ENCODE peak calls at places on chromosomes 1 and 21, in four cellular contexts. One of them, this sample, is unnamed.

GRCh38 chr1:182111496-182111895 is 50.0 kb upstream of the ZNF648 start:
- DNase-seq in HepG2: no peak
- DNase-seq in H1: peak
- DNase-seq in GM12878: no peak
- DNase-seq in this sample: no peak

GRCh38 chr1:8825985-8826481 is 8.6 kb upstream of the RERE start:
- DNase-seq in HepG2: no peak
- DNase-seq in H1: no peak
- DNase-seq in GM12878: no peak
- DNase-seq in this sample: no peak

GRCh38 chr1:5988596-5989285 is 3.5 kb downstream of the NPHP4 start:
- DNase-seq in HepG2: no peak
- DNase-seq in H1: no peak
- DNase-seq in GM12878: no peak
- DNase-seq in this sample: no peak

GRCh38 chr1:159079518-159079917 is 3.0 kb upstream of the AIM2 start:
- DNase-seq in HepG2: no peak
- DNase-seq in H1: no peak
- DNase-seq in GM12878: no peak
- DNase-seq in this sample: no peak

GRCh38 chr1:227763246-227764018 is 28.2 kb downstream of the SNAP47 start:
- DNase-seq in HepG2: no peak
- DNase-seq in H1: no peak
- DNase-seq in GM12878: no peak
- DNase-seq in this sample: no peak

GRCh38 chr1:9289090-9289534 is 3.6 kb upstream of the SPSB1 start:
- DNase-seq in HepG2: peak
- DNase-seq in H1: peak
- DNase-seq in GM12878: peak
- DNase-seq in this sample: peak

GRCh38 chr1:47791879-47792608 is 205.1 kb downstream of the TRABD2B start:
- DNase-seq in HepG2: no peak
- DNase-seq in H1: no peak
- DNase-seq in GM12878: no peak
- DNase-seq in this sample: no peak

GRCh38 chr21:38114717-38115333 is 142.0 kb upstream of the KCNJ15 start:
- DNase-seq in HepG2: no peak
- DNase-seq in H1: no peak
- DNase-seq in GM12878: no peak
- DNase-seq in this sample: no peak

GRCh38 chr1:89919174-89919573 is 75.7 kb upstream of the ZNF326 start:
- DNase-seq in HepG2: no peak
- DNase-seq in H1: no peak
- DNase-seq in GM12878: no peak
- DNase-seq in this sample: no peak

GRCh38 chr1:53777272-53777671 is 38.3 kb upstream of the GLIS1 start:
- DNase-seq in HepG2: no peak
- DNase-seq in H1: no peak
- DNase-seq in GM12878: no peak
- DNase-seq in this sample: no peak

GRCh38 chr1:52054496-52055065 is 410 bp downstream of the TXNDC12 start:
- DNase-seq in HepG2: no peak
- DNase-seq in H1: no peak
- DNase-seq in GM12878: no peak
- DNase-seq in this sample: no peak

GRCh38 chr1:234217316-234217840 is 155.9 kb upstream of the COA6 start:
- DNase-seq in HepG2: no peak
- DNase-seq in H1: no peak
- DNase-seq in GM12878: no peak
- DNase-seq in this sample: no peak

GRCh38 chr1:219837274-219837993 is 90.9 kb downstream of the SLC30A10 start:
- DNase-seq in HepG2: peak
- DNase-seq in H1: no peak
- DNase-seq in GM12878: no peak
- DNase-seq in this sample: peak

GRCh38 chr1:241551759-241552638 is 19.8 kb downstream of the KMO start:
- DNase-seq in HepG2: no peak
- DNase-seq in H1: no peak
- DNase-seq in GM12878: peak
- DNase-seq in this sample: no peak

GRCh38 chr1:92784051-92784638 is 763 bp downstream of the EVI5 start:
- DNase-seq in HepG2: peak
- DNase-seq in H1: no peak
- DNase-seq in GM12878: peak
- DNase-seq in this sample: no peak

GRCh38 chr1:14149431-14149830 is 449.1 kb upstream of the KAZN start:
- DNase-seq in HepG2: no peak
- DNase-seq in H1: no peak
- DNase-seq in GM12878: no peak
- DNase-seq in this sample: no peak

GRCh38 chr1:209705033-209705589 is 465 bp downstream of the HSD11B1 start:
- DNase-seq in HepG2: no peak
- DNase-seq in H1: no peak
- DNase-seq in GM12878: no peak
- DNase-seq in this sample: no peak

GRCh38 chr1:223726380-223727001 is 14.2 kb downstream of the CAPN2 start:
- DNase-seq in HepG2: no peak
- DNase-seq in H1: peak
- DNase-seq in GM12878: peak
- DNase-seq in this sample: peak

GRCh38 chr21:37045556-37045955 is 27.3 kb downstream of the PIGP start:
- DNase-seq in HepG2: no peak
- DNase-seq in H1: no peak
- DNase-seq in GM12878: no peak
- DNase-seq in this sample: no peak

DNA sequence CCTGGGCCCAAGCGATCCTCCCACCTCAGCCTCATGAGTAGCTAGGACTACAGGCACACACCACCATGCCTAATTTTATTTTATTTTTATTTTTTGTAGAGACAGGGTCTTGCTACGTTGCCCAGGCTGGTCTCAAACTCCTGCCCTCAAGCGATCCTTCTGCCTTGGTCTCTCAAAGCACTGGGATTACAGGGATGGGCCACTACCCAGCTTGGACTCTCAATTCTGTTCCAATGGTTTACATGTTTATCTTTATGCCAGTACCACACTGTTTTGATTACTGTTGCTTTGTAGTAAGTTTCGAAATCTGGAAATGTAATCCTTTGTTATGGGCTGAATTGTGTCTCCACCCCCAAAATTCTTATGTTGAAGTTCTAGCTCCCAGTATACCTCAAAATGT is 88.4 kb upstream of the TARDBP start:
- DNase-seq in HepG2: no peak
- DNase-seq in H1: no peak
- DNase-seq in GM12878: no peak
- DNase-seq in this sample: no peak
- TF ChIP-seq SUZ12 in HepG2: no peak
- TF ChIP-seq SUZ12 in H1: no peak
- TF ChIP-seq SUZ12 in GM12878: no peak
- TF ChIP-seq SUZ12 in this sample: no peak

GRCh38 chr21:44927587-44928461 is 7.1 kb upstream of the ITGB2 start:
- DNase-seq in HepG2: peak
- DNase-seq in H1: no peak
- DNase-seq in GM12878: peak
- DNase-seq in this sample: peak

GRCh38 chr21:44927259-44927586 is 6.5 kb upstream of the ITGB2 start:
- DNase-seq in HepG2: no peak
- DNase-seq in H1: no peak
- DNase-seq in GM12878: no peak
- DNase-seq in this sample: no peak

GRCh38 chr21:44924611-44925010 is 3.9 kb upstream of the ITGB2 start:
- DNase-seq in HepG2: no peak
- DNase-seq in H1: no peak
- DNase-seq in GM12878: no peak
- DNase-seq in this sample: no peak

GRCh38 chr21:44925027-44925755 is 4.5 kb upstream of the ITGB2 start:
- DNase-seq in HepG2: no peak
- DNase-seq in H1: no peak
- DNase-seq in GM12878: no peak
- DNase-seq in this sample: no peak

DNA sequence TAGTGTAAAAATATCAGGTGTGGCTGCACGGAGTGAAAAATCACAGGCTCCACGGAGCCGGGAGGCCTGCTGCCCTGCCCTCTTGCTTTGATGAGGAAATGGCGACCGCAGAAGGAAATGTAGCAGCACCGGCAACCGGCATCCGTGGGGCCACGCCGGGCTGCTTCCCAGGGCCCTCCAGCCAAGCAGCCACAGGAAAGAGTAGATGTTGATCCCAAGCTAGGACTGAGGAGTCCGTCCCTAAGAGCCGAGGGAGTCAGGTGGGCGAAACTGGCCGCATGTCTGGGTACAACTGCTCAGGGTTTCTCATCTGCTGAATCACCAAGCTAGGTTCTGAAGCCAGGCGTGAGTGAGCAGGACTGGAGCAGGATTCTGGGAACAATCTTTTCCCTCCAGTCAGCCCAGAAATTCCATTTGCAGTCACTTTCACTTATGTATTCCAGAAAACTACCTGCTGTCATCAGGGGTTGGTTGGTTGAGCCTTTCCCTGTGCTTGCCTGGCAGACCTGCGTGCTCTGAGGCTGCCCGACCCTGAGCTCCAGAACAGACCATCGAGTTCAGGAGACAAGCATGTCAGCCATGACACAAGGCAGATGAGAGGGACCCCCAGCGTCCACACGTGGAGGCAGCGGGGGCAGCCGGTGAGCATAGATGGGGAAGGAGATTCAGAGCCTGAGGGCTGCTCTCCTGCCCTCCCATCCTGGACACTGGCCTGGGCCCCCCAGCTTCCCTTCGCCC is 5.8 kb upstream of the ITGB2 start:
- DNase-seq in HepG2: no peak
- DNase-seq in H1: no peak
- DNase-seq in GM12878: no peak
- DNase-seq in this sample: no peak
- TF ChIP-seq YY1 in HepG2: no peak
- TF ChIP-seq YY1 in H1: no peak
- TF ChIP-seq YY1 in GM12878: peak
- TF ChIP-seq YY1 in this sample: no peak

GRCh38 chr21:35400233-35400939 is 351.3 kb upstream of the RUNX1 start:
- DNase-seq in HepG2: peak
- DNase-seq in H1: no peak
- DNase-seq in GM12878: peak
- DNase-seq in this sample: peak
- TF ChIP-seq SUZ12 in HepG2: no peak
- TF ChIP-seq SUZ12 in H1: no peak
- TF ChIP-seq SUZ12 in GM12878: no peak
- TF ChIP-seq SUZ12 in this sample: no peak

DNA sequence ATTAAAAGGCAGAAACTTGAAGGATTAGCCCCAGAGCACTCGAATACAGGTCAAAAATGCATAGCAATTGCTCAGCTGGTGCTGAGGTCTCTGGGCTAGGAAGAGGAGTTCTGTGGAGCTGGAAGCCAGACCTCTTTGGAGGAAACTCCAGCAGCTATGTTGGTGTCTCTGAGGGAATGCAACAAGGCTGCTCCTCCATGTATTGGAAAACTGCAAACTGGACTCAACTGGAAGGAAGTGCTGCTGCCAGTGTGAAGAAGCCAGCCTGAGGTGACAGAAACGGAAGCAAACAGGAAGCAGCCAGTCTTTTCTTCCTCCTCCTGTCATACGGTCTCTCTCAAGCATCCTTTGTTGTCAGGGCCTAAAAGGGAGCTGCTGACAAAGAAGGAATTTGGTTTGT is 233.4 kb upstream of the FGGY start:
- DNase-seq in HepG2: no peak
- DNase-seq in H1: no peak
- DNase-seq in GM12878: no peak
- DNase-seq in this sample: peak
- TF ChIP-seq YY1 in HepG2: no peak
- TF ChIP-seq YY1 in H1: no peak
- TF ChIP-seq YY1 in GM12878: no peak
- TF ChIP-seq YY1 in this sample: no peak

GRCh38 chr1:3221112-3222041 is 152.4 kb downstream of the PRDM16 start:
- DNase-seq in HepG2: no peak
- DNase-seq in H1: no peak
- DNase-seq in GM12878: no peak
- DNase-seq in this sample: no peak

GRCh38 chr1:3217096-3217724 is 148.2 kb downstream of the PRDM16 start:
- DNase-seq in HepG2: no peak
- DNase-seq in H1: no peak
- DNase-seq in GM12878: no peak
- DNase-seq in this sample: no peak

GRCh38 chr1:3217887-3218679 is 149.1 kb downstream of the PRDM16 start:
- DNase-seq in HepG2: no peak
- DNase-seq in H1: no peak
- DNase-seq in GM12878: no peak
- DNase-seq in this sample: no peak

GRCh38 chr1:3219725-3220467 is 150.9 kb downstream of the PRDM16 start:
- DNase-seq in HepG2: no peak
- DNase-seq in H1: no peak
- DNase-seq in GM12878: no peak
- DNase-seq in this sample: no peak

DNA sequence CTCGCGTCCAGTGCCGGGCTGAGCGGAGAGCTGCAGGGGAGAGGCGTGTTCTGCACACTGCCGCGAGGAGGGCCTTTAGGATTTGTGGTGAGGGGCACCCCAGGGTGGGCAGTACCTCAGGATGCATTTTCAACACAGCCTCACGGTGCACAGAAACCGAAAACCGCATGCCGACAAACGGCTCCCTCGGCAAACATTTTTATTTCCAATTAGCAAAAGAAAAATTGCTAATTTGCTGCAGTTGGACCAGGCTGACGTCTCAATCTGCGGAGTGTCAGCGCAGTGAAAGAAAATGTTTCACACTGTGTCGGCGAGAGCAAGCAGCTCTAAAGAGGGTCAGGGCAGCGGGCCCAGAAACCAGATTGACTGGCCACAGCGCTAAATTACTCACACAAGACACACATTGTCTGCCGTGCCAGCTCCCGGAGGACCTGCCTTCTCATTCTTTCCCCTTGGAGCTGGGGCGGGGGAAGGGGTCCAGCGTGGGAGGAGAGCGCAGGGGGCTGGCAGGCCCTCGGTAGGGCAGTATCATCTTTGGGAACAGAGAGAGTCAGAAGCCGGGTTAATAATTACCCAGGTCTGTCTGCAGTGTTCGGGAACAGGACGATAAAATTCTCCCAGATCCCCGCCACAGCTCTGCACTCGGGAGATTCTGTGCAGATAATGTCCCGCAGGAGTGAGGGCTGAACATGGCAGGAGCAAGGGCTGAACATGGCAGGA is 150.2 kb downstream of the PRDM16 start:
- DNase-seq in HepG2: peak
- DNase-seq in H1: no peak
- DNase-seq in GM12878: no peak
- DNase-seq in this sample: no peak
- TF ChIP-seq SUZ12 in HepG2: no peak
- TF ChIP-seq SUZ12 in H1: no peak
- TF ChIP-seq SUZ12 in GM12878: no peak
- TF ChIP-seq SUZ12 in this sample: no peak